ENCODE peak calls at places on chromosome 18, in five cellular contexts. I, D, E, H and V are unnamed samples.

GRCh38 chr18:75211721-75212625 is 1.4 kb downstream of the TSHZ1 start:
- DNase-seq in I (peak), D (no peak), E (no peak), H (peak), V (peak)

GRCh38 chr18:36386150-36386920 is 88.8 kb downstream of the FHOD3 start:
- DNase-seq in I (no peak), D (no peak), E (no peak), H (no peak), V (peak)

GRCh38 chr18:70337139-70337972 is 48.5 kb downstream of the SOCS6 start:
- DNase-seq in I (no peak), D (no peak), E (peak), H (peak), V (peak)

GRCh38 chr18:286515-287310 is 18.9 kb upstream of the THOC1 start:
- DNase-seq in I (no peak), D (no peak), E (no peak), H (peak), V (no peak)

GRCh38 chr18:61606759-61607158 is 273.5 kb downstream of the CDH20 start:
- DNase-seq in I (peak), D (no peak), E (peak), H (peak), V (no peak)

GRCh38 chr18:9475643-9476580 is 599 bp downstream of the RALBP1 start:
- DNase-seq in I (no peak), D (peak), E (peak), H (peak), V (no peak)

GRCh38 chr18:70464343-70465114 is 175.7 kb downstream of the SOCS6 start:
- DNase-seq in I (peak), D (no peak), E (peak), H (peak), V (peak)

GRCh38 chr18:24492445-24492844 is 32.0 kb downstream of the HRH4 start:
- DNase-seq in I (no peak), D (no peak), E (no peak), H (no peak), V (no peak)

GRCh38 chr18:40582105-40582504 is 1372.9 kb upstream of the PIK3C3 start:
- DNase-seq in I (no peak), D (no peak), E (no peak), H (no peak), V (no peak)

GRCh38 chr18:3060667-3061580 is 48.0 kb upstream of the LPIN2 start:
- DNase-seq in I (no peak), D (peak), E (no peak), H (no peak), V (no peak)

GRCh38 chr18:58044370-58045264 is 591 bp downstream of the NEDD4L start:
- DNase-seq in I (peak), D (peak), E (peak), H (peak), V (peak)

GRCh38 chr18:3036108-3036507 is 23.2 kb upstream of the LPIN2 start:
- DNase-seq in I (no peak), D (no peak), E (no peak), H (no peak), V (no peak)

GRCh38 chr18:73688851-73689659 is 458.6 kb downstream of the FBXO15 start:
- DNase-seq in I (no peak), D (no peak), E (no peak), H (peak), V (no peak)

GRCh38 chr18:34222396-34223163 is 2.1 kb downstream of the NOL4 start:
- DNase-seq in I (peak), D (no peak), E (no peak), H (peak), V (no peak)

GRCh38 chr18:54776282-54776977 is 51.8 kb upstream of the RAB27B start:
- DNase-seq in I (no peak), D (no peak), E (peak), H (no peak), V (no peak)

GRCh38 chr18:10912790-10913560 is 236.4 kb downstream of the PIEZO2 start:
- DNase-seq in I (no peak), D (no peak), E (no peak), H (no peak), V (no peak)

GRCh38 chr18:47036298-47036874 is 965 bp upstream of the ELOA2 start:
- DNase-seq in I (no peak), D (no peak), E (peak), H (peak), V (no peak)

GRCh38 chr18:79642626-79643025 is 37.0 kb upstream of the CTDP1 start:
- DNase-seq in I (no peak), D (no peak), E (no peak), H (no peak), V (no peak)

GRCh38 chr18:54338230-54338629 is 19.4 kb downstream of the STARD6 start:
- DNase-seq in I (no peak), D (no peak), E (no peak), H (no peak), V (no peak)

GRCh38 chr18:35939166-35939565 is 33.3 kb upstream of the RMP24 start:
- DNase-seq in I (no peak), D (no peak), E (no peak), H (peak), V (no peak)

GRCh38 chr18:74945774-74946545 is 263.0 kb downstream of the PTGR3 start:
- DNase-seq in I (no peak), D (no peak), E (no peak), H (no peak), V (no peak)

GRCh38 chr18:56257215-56257614 is 381.2 kb downstream of the TXNL1 start:
- DNase-seq in I (no peak), D (no peak), E (no peak), H (no peak), V (no peak)

GRCh38 chr18:59846814-59847490 is 52.8 kb upstream of the PMAIP1 start:
- DNase-seq in I (no peak), D (no peak), E (no peak), H (no peak), V (no peak)

GRCh38 chr18:7170292-7170691 is 52.7 kb upstream of the LAMA1 start:
- DNase-seq in I (no peak), D (no peak), E (no peak), H (no peak), V (no peak)

GRCh38 chr18:58455318-58455950 is 173.5 kb downstream of the ALPK2 start:
- DNase-seq in I (no peak), D (no peak), E (no peak), H (no peak), V (no peak)

GRCh38 chr18:31819106-31819924 is 58.6 kb upstream of the SLC25A52 start:
- DNase-seq in I (peak), D (no peak), E (peak), H (peak), V (no peak)

GRCh38 chr18:51437280-51438271 is 240.1 kb upstream of the MEX3C start:
- DNase-seq in I (no peak), D (no peak), E (no peak), H (peak), V (no peak)

DNA sequence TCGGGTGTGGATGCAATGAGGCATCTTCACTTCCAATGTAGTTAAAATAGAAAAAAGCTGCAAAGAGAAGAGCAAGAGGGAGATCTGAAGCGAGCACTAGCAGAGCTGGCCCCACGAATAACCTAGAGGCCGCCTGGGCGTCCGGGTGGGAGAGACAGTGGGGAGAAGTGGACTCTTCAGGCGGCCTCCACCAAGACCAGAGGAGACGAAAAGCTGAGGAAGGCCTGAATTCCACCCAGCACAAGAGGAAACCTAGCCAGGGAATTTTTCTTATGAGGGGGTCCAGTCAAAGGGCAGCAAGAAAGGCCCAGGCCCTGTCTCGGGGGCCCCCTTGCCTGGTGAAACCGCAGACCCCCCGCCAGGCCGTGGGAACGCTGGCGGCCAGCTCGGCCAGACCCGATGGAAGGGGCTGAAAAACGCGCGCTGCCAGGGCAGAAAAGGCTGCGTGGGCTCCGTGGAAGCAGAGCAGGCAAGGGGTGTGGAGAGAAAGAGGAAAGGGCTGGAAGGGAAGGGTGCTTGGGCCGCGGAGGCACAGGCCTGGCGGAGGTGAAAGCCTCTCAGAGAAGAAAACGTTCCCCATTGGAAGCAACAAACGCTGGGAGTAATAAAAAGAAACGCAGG is 69.2 kb downstream of the KCTD1 start:
- DNase-seq in I (peak), D (no peak), E (no peak), H (no peak), V (no peak)
- H3K27ac ChIP-seq in I (peak), D (no peak), E (peak), H (no peak), V (peak)

GRCh38 chr18:77069931-77070330 is 62.7 kb downstream of the MBP start:
- DNase-seq in I (no peak), D (no peak), E (no peak), H (no peak), V (no peak)
- H3K27ac ChIP-seq in I (no peak), D (peak), E (peak), H (no peak), V (no peak)

GRCh38 chr18:42412896-42413295 is 457.9 kb downstream of the PIK3C3 start:
- DNase-seq in I (no peak), D (no peak), E (no peak), H (no peak), V (no peak)

GRCh38 chr18:42414756-42415454 is 459.9 kb downstream of the PIK3C3 start:
- DNase-seq in I (no peak), D (no peak), E (no peak), H (no peak), V (no peak)

GRCh38 chr18:42417189-42417588 is 462.2 kb downstream of the PIK3C3 start:
- DNase-seq in I (no peak), D (no peak), E (no peak), H (no peak), V (no peak)

GRCh38 chr18:42412281-42412680 is 457.2 kb downstream of the PIK3C3 start:
- DNase-seq in I (no peak), D (no peak), E (no peak), H (no peak), V (no peak)

DNA sequence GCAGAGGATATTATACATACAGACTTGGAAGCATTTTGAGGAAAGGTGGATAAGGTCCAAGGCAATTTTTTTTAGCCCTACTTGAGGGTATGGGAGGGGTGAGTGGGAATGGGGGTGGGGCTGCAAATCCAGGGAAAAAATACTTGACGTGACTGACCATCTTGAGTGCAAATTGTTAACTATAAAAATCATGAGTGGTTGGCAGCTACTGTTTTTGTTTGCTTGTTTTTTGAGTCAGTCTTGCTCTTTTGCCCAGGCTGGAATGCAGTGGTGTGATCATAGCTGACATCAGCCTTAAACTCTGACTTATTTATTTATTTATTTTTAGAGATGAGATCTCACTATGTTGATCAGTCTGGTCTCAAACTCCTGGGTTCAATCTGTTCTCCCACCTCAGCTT is 458.8 kb downstream of the PIK3C3 start:
- DNase-seq in I (no peak), D (no peak), E (no peak), H (no peak), V (no peak)
- H3K27ac ChIP-seq in I (no peak), D (no peak), E (no peak), H (no peak), V (no peak)

GRCh38 chr18:48612917-48613316 is 74.1 kb downstream of the CTIF start:
- DNase-seq in I (no peak), D (no peak), E (no peak), H (no peak), V (no peak)
- H3K27ac ChIP-seq in I (no peak), D (no peak), E (no peak), H (no peak), V (peak)

DNA sequence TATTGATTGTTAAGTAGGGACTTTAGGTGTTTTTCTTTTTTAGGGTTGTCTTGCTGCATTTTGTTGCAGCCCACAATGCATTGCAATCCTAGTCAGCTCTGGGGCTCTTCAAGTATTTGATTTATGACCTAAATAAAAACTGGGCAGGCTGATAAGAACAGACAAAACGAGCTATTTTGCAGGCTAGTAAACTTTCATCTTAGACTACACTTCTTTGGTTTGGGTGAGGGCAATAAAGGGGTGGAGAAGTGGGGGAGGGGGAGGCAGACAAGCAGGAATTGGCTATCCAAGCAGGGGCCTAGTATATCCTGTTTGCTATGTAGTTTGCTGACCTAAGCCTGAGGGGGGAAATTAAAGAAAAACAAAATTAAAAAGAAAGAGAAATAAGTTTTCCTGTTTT is 24.5 kb upstream of the SERPINB5 start:
- DNase-seq in I (no peak), D (no peak), E (no peak), H (no peak), V (no peak)
- H3K27ac ChIP-seq in I (no peak), D (no peak), E (no peak), H (no peak), V (no peak)

DNA sequence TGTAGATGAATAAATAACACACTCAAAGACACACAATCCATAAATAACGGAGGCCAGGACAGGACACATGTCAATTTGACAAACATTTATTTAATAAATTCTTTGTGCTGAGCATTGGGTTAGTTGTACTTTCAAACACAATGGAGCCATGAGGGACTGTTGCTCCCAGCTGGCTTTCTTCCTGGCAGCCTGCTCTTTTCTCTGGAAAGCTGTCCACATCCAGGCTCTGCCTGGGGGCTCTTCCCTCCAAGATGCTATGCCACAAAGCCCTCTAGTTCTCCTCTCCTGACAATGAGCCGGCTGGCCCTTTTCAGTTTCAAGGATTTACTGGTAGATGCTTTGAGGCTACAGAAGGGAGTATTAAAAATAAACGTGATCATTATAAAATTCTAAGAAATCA is 44.1 kb upstream of the SLC14A2 start:
- DNase-seq in I (no peak), D (no peak), E (no peak), H (no peak), V (no peak)
- H3K27ac ChIP-seq in I (no peak), D (no peak), E (no peak), H (no peak), V (no peak)

GRCh38 chr18:13137041-13137938 is 81.3 kb upstream of the LDLRAD4 start:
- DNase-seq in I (no peak), D (peak), E (no peak), H (peak), V (no peak)
- H3K27ac ChIP-seq in I (no peak), D (peak), E (peak), H (no peak), V (peak)

DNA sequence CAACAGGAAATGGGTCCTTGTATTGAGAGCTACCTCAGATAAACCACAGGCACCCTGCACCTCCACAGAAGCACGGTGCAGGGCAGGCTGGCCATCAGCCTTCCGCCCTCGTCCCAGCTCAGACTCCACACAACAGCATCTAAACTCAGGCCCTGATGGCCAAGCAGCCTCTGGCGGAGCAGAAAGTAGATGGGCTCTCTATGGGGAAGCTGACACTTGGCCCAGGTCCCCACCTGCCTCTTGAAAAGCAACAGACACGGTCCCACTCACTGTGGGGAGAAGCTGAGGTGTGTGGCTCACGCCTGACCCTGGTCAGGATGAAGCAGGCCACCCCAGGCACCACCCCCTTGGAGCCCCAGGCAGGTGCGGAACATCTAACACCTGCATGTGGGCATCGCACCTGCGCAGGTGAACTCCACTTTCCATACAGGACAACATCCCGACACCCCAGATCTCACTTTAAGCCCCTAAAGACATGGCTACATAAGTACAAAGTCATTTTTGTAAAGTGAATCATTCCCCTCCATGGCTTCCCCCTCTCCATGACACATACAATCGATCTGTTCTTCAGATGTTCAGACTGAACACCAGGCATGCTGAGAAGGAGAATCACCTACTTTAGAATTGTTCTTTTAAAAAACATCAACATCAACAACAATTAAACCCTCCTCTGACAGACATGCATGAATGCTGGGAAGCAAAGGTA is 208.4 kb downstream of the ZBTB7C start:
- DNase-seq in I (no peak), D (no peak), E (no peak), H (no peak), V (no peak)
- H3K27ac ChIP-seq in I (no peak), D (no peak), E (no peak), H (no peak), V (no peak)

DNA sequence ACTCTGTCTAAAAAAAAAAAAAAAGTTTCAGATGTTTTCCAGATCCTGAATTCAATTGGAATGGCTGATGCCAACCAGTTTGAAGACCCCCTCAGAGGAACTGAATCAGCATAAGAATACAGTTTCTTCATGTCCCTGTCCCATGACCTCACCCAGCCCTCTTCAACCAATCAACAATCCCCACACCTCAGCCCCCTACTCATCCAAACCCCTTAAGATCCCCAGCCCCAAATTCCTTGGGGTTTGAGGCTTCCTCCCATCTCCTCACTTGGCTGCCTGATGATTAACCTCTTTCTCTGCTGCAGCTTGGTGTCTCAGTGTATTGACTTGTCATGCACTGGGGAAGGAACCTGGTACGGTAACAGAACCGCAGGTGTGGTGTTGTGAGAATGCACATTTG is 97.6 kb upstream of the CABLES1 start:
- DNase-seq in I (no peak), D (no peak), E (no peak), H (no peak), V (no peak)
- H3K27ac ChIP-seq in I (no peak), D (no peak), E (no peak), H (no peak), V (no peak)